ENCODE peak calls at places on chromosomes 6 and 20, in eight cellular contexts. One of them, this sample, is unnamed.

GRCh38 chr6:31763617-31763940 is 1.1 kb downstream of the SAPCD1 start:
- DNase-seq in omental fat pad: no peak
- DNase-seq in mucosa of descending colon: no peak
- DNase-seq in heart right ventricle: no peak
- DNase-seq in nephron progenitor cell: no peak
- DNase-seq in HFFc6: peak
- DNase-seq in kidney: peak
- DNase-seq in HCT116: no peak
- DNase-seq in this sample: no peak

GRCh38 chr6:11766056-11766455 is 12.5 kb downstream of the ADTRP start:
- DNase-seq in omental fat pad: no peak
- DNase-seq in mucosa of descending colon: no peak
- DNase-seq in heart right ventricle: no peak
- DNase-seq in nephron progenitor cell: no peak
- DNase-seq in HFFc6: no peak
- DNase-seq in kidney: no peak
- DNase-seq in HCT116: no peak
- DNase-seq in this sample: no peak

GRCh38 chr6:159953091-159953581 is 15.7 kb upstream of the IGF2R start:
- DNase-seq in omental fat pad: no peak
- DNase-seq in mucosa of descending colon: peak
- DNase-seq in heart right ventricle: peak
- DNase-seq in nephron progenitor cell: no peak
- DNase-seq in HFFc6: peak
- DNase-seq in kidney: peak
- DNase-seq in HCT116: no peak
- DNase-seq in this sample: no peak

GRCh38 chr6:12160350-12160749 is 129.8 kb upstream of the EDN1 start:
- DNase-seq in omental fat pad: no peak
- DNase-seq in mucosa of descending colon: no peak
- DNase-seq in heart right ventricle: no peak
- DNase-seq in nephron progenitor cell: no peak
- DNase-seq in HFFc6: peak
- DNase-seq in kidney: no peak
- DNase-seq in HCT116: no peak
- DNase-seq in this sample: no peak

GRCh38 chr6:7544597-7544996 is 3.1 kb downstream of the DSP start:
- DNase-seq in omental fat pad: no peak
- DNase-seq in mucosa of descending colon: no peak
- DNase-seq in heart right ventricle: no peak
- DNase-seq in nephron progenitor cell: no peak
- DNase-seq in HFFc6: no peak
- DNase-seq in kidney: no peak
- DNase-seq in HCT116: no peak
- DNase-seq in this sample: no peak

GRCh38 chr6:97850458-97851218 is 567.6 kb upstream of the MMS22L start:
- DNase-seq in omental fat pad: no peak
- DNase-seq in mucosa of descending colon: no peak
- DNase-seq in heart right ventricle: no peak
- DNase-seq in nephron progenitor cell: no peak
- DNase-seq in HFFc6: no peak
- DNase-seq in kidney: no peak
- DNase-seq in HCT116: no peak
- DNase-seq in this sample: no peak

GRCh38 chr6:22667855-22668254 is 98.5 kb downstream of the HDGFL1 start:
- DNase-seq in omental fat pad: no peak
- DNase-seq in mucosa of descending colon: no peak
- DNase-seq in heart right ventricle: no peak
- DNase-seq in nephron progenitor cell: no peak
- DNase-seq in HFFc6: no peak
- DNase-seq in kidney: no peak
- DNase-seq in HCT116: no peak
- DNase-seq in this sample: no peak

GRCh38 chr6:33208089-33208967 is at the start of gene RING1:
- DNase-seq in omental fat pad: peak
- DNase-seq in mucosa of descending colon: peak
- DNase-seq in heart right ventricle: peak
- DNase-seq in nephron progenitor cell: peak
- DNase-seq in HFFc6: peak
- DNase-seq in kidney: peak
- DNase-seq in HCT116: no peak
- DNase-seq in this sample: peak

GRCh38 chr6:158068893-158069799 is 87.5 kb downstream of the SYNJ2 start:
- DNase-seq in omental fat pad: peak
- DNase-seq in mucosa of descending colon: peak
- DNase-seq in heart right ventricle: no peak
- DNase-seq in nephron progenitor cell: no peak
- DNase-seq in HFFc6: peak
- DNase-seq in kidney: peak
- DNase-seq in HCT116: no peak
- DNase-seq in this sample: no peak

GRCh38 chr20:7348253-7348652 is 580.8 kb downstream of the BMP2 start:
- DNase-seq in omental fat pad: no peak
- DNase-seq in mucosa of descending colon: no peak
- DNase-seq in heart right ventricle: no peak
- DNase-seq in nephron progenitor cell: no peak
- DNase-seq in HFFc6: no peak
- DNase-seq in kidney: no peak
- DNase-seq in HCT116: no peak
- DNase-seq in this sample: no peak

GRCh38 chr6:124076336-124077048 is 272.8 kb downstream of the NKAIN2 start:
- DNase-seq in omental fat pad: no peak
- DNase-seq in mucosa of descending colon: no peak
- DNase-seq in heart right ventricle: no peak
- DNase-seq in nephron progenitor cell: no peak
- DNase-seq in HFFc6: no peak
- DNase-seq in kidney: no peak
- DNase-seq in HCT116: no peak
- DNase-seq in this sample: no peak

GRCh38 chr6:42083530-42083929 is 33.2 kb downstream of the TAF8 start:
- DNase-seq in omental fat pad: no peak
- DNase-seq in mucosa of descending colon: no peak
- DNase-seq in heart right ventricle: no peak
- DNase-seq in nephron progenitor cell: no peak
- DNase-seq in HFFc6: no peak
- DNase-seq in kidney: no peak
- DNase-seq in HCT116: no peak
- DNase-seq in this sample: no peak
- TF ChIP-seq CTCF in omental fat pad: no peak
- TF ChIP-seq CTCF in mucosa of descending colon: no peak
- TF ChIP-seq CTCF in heart right ventricle: no peak
- TF ChIP-seq CTCF in nephron progenitor cell: no peak
- TF ChIP-seq CTCF in HFFc6: no peak
- TF ChIP-seq CTCF in kidney: no peak
- TF ChIP-seq CTCF in HCT116: no peak
- TF ChIP-seq CTCF in this sample: no peak

GRCh38 chr6:68226460-68226859 is 408.6 kb upstream of the ADGRB3 start:
- DNase-seq in omental fat pad: no peak
- DNase-seq in mucosa of descending colon: no peak
- DNase-seq in heart right ventricle: no peak
- DNase-seq in nephron progenitor cell: no peak
- DNase-seq in HFFc6: no peak
- DNase-seq in kidney: no peak
- DNase-seq in HCT116: no peak
- DNase-seq in this sample: no peak
- TF ChIP-seq CTCF in omental fat pad: no peak
- TF ChIP-seq CTCF in mucosa of descending colon: no peak
- TF ChIP-seq CTCF in heart right ventricle: peak
- TF ChIP-seq CTCF in nephron progenitor cell: peak
- TF ChIP-seq CTCF in HFFc6: peak
- TF ChIP-seq CTCF in kidney: peak
- TF ChIP-seq CTCF in HCT116: no peak
- TF ChIP-seq CTCF in this sample: peak

GRCh38 chr6:53892707-53893106 is 97.9 kb downstream of the LRRC1 start:
- DNase-seq in omental fat pad: no peak
- DNase-seq in mucosa of descending colon: no peak
- DNase-seq in heart right ventricle: no peak
- DNase-seq in nephron progenitor cell: no peak
- DNase-seq in HFFc6: no peak
- DNase-seq in kidney: no peak
- DNase-seq in HCT116: no peak
- DNase-seq in this sample: no peak
- TF ChIP-seq CTCF in omental fat pad: no peak
- TF ChIP-seq CTCF in mucosa of descending colon: no peak
- TF ChIP-seq CTCF in heart right ventricle: no peak
- TF ChIP-seq CTCF in nephron progenitor cell: no peak
- TF ChIP-seq CTCF in HFFc6: no peak
- TF ChIP-seq CTCF in kidney: no peak
- TF ChIP-seq CTCF in HCT116: no peak
- TF ChIP-seq CTCF in this sample: no peak

DNA sequence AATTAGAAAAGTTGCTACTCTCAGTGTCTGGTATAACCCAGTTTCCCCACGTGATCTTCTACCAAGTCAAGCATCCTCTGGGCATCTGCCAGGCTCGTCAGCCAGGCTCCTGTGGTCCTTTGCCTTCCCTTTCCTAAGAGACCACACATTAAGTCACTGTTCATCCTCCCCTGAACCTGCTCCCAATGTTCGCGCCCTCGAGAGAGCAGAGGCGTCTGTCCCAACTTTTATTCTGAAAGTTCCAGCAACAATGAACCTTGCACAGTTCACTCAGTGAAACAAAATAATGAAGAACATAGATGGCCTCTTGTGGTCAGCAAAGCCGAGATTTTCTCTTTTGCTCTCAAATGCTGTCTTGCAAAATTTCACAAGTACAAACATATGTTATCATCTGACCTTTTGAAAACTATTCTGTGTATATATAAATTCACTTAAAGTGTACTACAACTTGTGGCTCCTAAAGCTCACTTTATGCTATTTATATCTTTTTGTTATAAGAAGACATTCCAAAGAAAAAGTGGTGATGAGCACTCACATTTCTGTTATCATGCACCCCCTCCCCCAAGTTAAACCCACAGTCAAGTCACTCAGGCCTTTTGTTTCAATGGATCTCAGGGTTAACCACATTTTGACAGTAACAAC is 39.2 kb upstream of the NHSL1 start:
- DNase-seq in omental fat pad: no peak
- DNase-seq in mucosa of descending colon: no peak
- DNase-seq in heart right ventricle: peak
- DNase-seq in nephron progenitor cell: no peak
- DNase-seq in HFFc6: peak
- DNase-seq in kidney: no peak
- DNase-seq in HCT116: no peak
- DNase-seq in this sample: no peak
- TF ChIP-seq CTCF in omental fat pad: no peak
- TF ChIP-seq CTCF in mucosa of descending colon: no peak
- TF ChIP-seq CTCF in heart right ventricle: no peak
- TF ChIP-seq CTCF in nephron progenitor cell: no peak
- TF ChIP-seq CTCF in HFFc6: no peak
- TF ChIP-seq CTCF in kidney: no peak
- TF ChIP-seq CTCF in HCT116: no peak
- TF ChIP-seq CTCF in this sample: no peak

DNA sequence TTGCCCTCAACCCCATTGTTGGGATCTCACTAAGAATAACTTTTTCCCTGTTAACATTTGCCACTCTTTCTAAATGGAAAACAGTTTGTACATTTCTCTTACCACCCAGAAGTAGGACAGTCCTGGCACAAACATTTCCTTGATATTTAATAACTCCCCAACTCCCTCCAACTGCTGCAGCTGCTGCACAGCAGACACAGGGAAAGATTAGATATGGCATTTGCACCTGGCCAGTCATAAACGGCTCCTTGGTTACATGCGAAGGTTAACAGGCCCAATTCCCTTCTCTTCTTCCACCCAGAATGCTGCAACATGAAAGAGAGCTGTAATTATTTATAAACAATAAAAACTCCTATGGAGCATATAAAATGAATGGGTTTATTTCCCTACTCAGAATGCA is 55.9 kb upstream of the SOX4 start:
- DNase-seq in omental fat pad: no peak
- DNase-seq in mucosa of descending colon: no peak
- DNase-seq in heart right ventricle: no peak
- DNase-seq in nephron progenitor cell: no peak
- DNase-seq in HFFc6: no peak
- DNase-seq in kidney: no peak
- DNase-seq in HCT116: no peak
- DNase-seq in this sample: no peak
- TF ChIP-seq CTCF in omental fat pad: no peak
- TF ChIP-seq CTCF in mucosa of descending colon: no peak
- TF ChIP-seq CTCF in heart right ventricle: no peak
- TF ChIP-seq CTCF in nephron progenitor cell: no peak
- TF ChIP-seq CTCF in HFFc6: no peak
- TF ChIP-seq CTCF in kidney: no peak
- TF ChIP-seq CTCF in HCT116: no peak
- TF ChIP-seq CTCF in this sample: no peak

DNA sequence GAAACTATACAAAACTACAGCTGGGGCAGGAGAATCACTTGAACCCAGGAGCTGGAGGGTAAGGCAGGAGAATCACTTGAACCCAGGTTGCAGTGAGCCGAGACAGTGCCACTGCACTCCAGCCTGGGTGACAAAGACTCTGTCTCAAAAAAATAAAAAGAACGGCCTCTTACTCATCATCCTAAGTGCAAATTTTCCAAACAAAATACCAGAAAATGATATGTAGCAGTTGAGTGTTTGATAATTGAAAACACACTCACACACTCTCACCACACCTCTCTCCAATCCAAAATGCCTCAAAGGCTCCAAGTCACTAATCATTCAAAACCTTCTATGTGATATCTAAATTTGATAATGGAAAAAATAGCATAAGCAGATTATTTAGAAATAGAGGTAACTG is 198.6 kb upstream of the SHLD1 start:
- DNase-seq in omental fat pad: no peak
- DNase-seq in mucosa of descending colon: no peak
- DNase-seq in heart right ventricle: no peak
- DNase-seq in nephron progenitor cell: no peak
- DNase-seq in HFFc6: no peak
- DNase-seq in kidney: no peak
- DNase-seq in HCT116: no peak
- DNase-seq in this sample: no peak
- TF ChIP-seq CTCF in omental fat pad: no peak
- TF ChIP-seq CTCF in mucosa of descending colon: no peak
- TF ChIP-seq CTCF in heart right ventricle: no peak
- TF ChIP-seq CTCF in nephron progenitor cell: no peak
- TF ChIP-seq CTCF in HFFc6: no peak
- TF ChIP-seq CTCF in kidney: no peak
- TF ChIP-seq CTCF in HCT116: no peak
- TF ChIP-seq CTCF in this sample: no peak